ENCODE peak calls at places on chromosomes 5 and 9, in seven cellular contexts. T is Calu3, H is posterior vena cava, I is PC-9, R is iris pigment epithelial cell, Q is T-helper 9 cell, A is B cell. W is an unnamed sample.

GRCh38 chr9:104091708-104092107 is 2.4 kb upstream of the SMC2 start:
- DNase-seq in T (no peak), H (no peak), I (no peak), R (peak), Q (no peak), A (peak), W (no peak)

GRCh38 chr9:32705059-32705458 is 69.6 kb upstream of the TAF1L start:
- DNase-seq in T (peak), H (no peak), I (peak), R (peak), Q (no peak), A (no peak), W (no peak)

GRCh38 chr5:11547140-11547539 is 357.1 kb downstream of the CTNND2 start:
- DNase-seq in T (no peak), H (no peak), I (no peak), R (no peak), Q (no peak), A (no peak), W (no peak)

GRCh38 chr5:143636951-143637528 is 174.9 kb upstream of the HMHB1 start:
- DNase-seq in T (no peak), H (no peak), I (no peak), R (peak), Q (no peak), A (no peak), W (peak)

GRCh38 chr5:180703912-180704311 is 35.9 kb downstream of the OR2Y1 start:
- DNase-seq in T (no peak), H (no peak), I (no peak), R (no peak), Q (no peak), A (no peak), W (no peak)

GRCh38 chr9:98929866-98930265 is 13.8 kb upstream of the COL15A1 start:
- DNase-seq in T (no peak), H (no peak), I (no peak), R (peak), Q (no peak), A (no peak), W (no peak)

GRCh38 chr5:176402684-176403083 is 13.7 kb downstream of the CLTB start:
- DNase-seq in T (no peak), H (no peak), I (no peak), R (no peak), Q (no peak), A (no peak), W (no peak)

GRCh38 chr5:95380103-95380628 is 11.0 kb upstream of the FAM81B start:
- DNase-seq in T (no peak), H (no peak), I (no peak), R (no peak), Q (no peak), A (no peak), W (no peak)

GRCh38 chr9:119523508-119523907 is 154.3 kb upstream of the BRINP1 start:
- DNase-seq in T (no peak), H (no peak), I (no peak), R (no peak), Q (no peak), A (no peak), W (no peak)

GRCh38 chr5:646396-647201 is 34.5 kb downstream of the CEP72 start:
- DNase-seq in T (no peak), H (peak), I (no peak), R (no peak), Q (no peak), A (no peak), W (no peak)

GRCh38 chr5:39080597-39081204 is 6.5 kb upstream of the RICTOR start:
- DNase-seq in T (peak), H (no peak), I (no peak), R (peak), Q (no peak), A (peak), W (peak)

GRCh38 chr5:179777909-179778308 is 15.9 kb upstream of the LTC4S start:
- DNase-seq in T (no peak), H (peak), I (no peak), R (no peak), Q (no peak), A (no peak), W (no peak)

GRCh38 chr9:12748954-12749353 is 25.9 kb upstream of the LURAP1L start:
- DNase-seq in T (no peak), H (no peak), I (no peak), R (no peak), Q (no peak), A (no peak), W (no peak)

GRCh38 chr9:90969021-90969675 is 167.5 kb downstream of the SYK start:
- DNase-seq in T (no peak), H (no peak), I (no peak), R (no peak), Q (no peak), A (no peak), W (no peak)

GRCh38 chr9:119441338-119441737 is 72.1 kb upstream of the BRINP1 start:
- DNase-seq in T (no peak), H (no peak), I (no peak), R (no peak), Q (no peak), A (no peak), W (no peak)

GRCh38 chr9:92714787-92715487 is 45.0 kb upstream of the IPPK start:
- DNase-seq in T (no peak), H (no peak), I (no peak), R (no peak), Q (no peak), A (peak), W (no peak)

GRCh38 chr5:7094626-7095025 is 301.3 kb upstream of the ADCY2 start:
- DNase-seq in T (no peak), H (no peak), I (peak), R (no peak), Q (no peak), A (no peak), W (no peak)

GRCh38 chr5:64818245-64818644 is 49.5 kb downstream of the CWC27 start:
- DNase-seq in T (no peak), H (no peak), I (no peak), R (no peak), Q (no peak), A (no peak), W (no peak)

GRCh38 chr5:10539685-10539998 is 24.2 kb upstream of the ANKRD33B start:
- DNase-seq in T (no peak), H (no peak), I (no peak), R (no peak), Q (no peak), A (no peak), W (no peak)

GRCh38 chr9:135136991-135137390 is 49.5 kb downstream of the OLFM1 start:
- DNase-seq in T (no peak), H (no peak), I (no peak), R (no peak), Q (no peak), A (no peak), W (no peak)

GRCh38 chr5:91425046-91425445 is 41.9 kb upstream of the ARRDC3 start:
- DNase-seq in T (no peak), H (no peak), I (no peak), R (no peak), Q (no peak), A (no peak), W (no peak)

GRCh38 chr5:52989025-52989780 is at the start of gene ITGA2:
- DNase-seq in T (peak), H (peak), I (peak), R (peak), Q (peak), A (peak), W (peak)

GRCh38 chr9:88692837-88693236 is 157.9 kb downstream of the NXNL2 start:
- DNase-seq in T (no peak), H (no peak), I (no peak), R (no peak), Q (no peak), A (no peak), W (no peak)

GRCh38 chr5:128132499-128132898 is 48.9 kb downstream of the SLC12A2 start:
- DNase-seq in T (no peak), H (no peak), I (no peak), R (no peak), Q (no peak), A (no peak), W (no peak)

GRCh38 chr9:108001219-108001618 is 511.6 kb upstream of the KLF4 start:
- DNase-seq in T (no peak), H (no peak), I (no peak), R (no peak), Q (no peak), A (no peak), W (no peak)

GRCh38 chr5:17257705-17258273 is 40.4 kb downstream of the BASP1 start:
- DNase-seq in T (no peak), H (no peak), I (no peak), R (peak), Q (no peak), A (peak), W (no peak)

GRCh38 chr5:134006119-134006514 is 1.3 kb upstream of the VDAC1 start:
- DNase-seq in T (no peak), H (peak), I (no peak), R (no peak), Q (no peak), A (no peak), W (no peak)